ENCODE peak calls at places on chromosomes 6 and 20, in five cellular contexts. One of them, this sample, is unnamed.
A peak's percentile ranks its signal among the peaks of the same experiment; 100 is the strongest.

GRCh38 chr20:32564921-32565734 is 20.0 kb downstream of the NOL4L start:
- DNase-seq in NCI-H774: no peak
- DNase-seq in NCI-H748 treated with DMSO at 0.1 percent for 48 hours: no peak
- DNase-seq in anterior cingulate cortex: peak; percentile 17
- DNase-seq in brain microvascular endothelial cell: no peak
- DNase-seq in this sample: no peak

GRCh38 chr20:21607971-21608735 is 94.3 kb upstream of the NKX2-2 start:
- DNase-seq in NCI-H774: peak; percentile 89
- DNase-seq in NCI-H748 treated with DMSO at 0.1 percent for 48 hours: peak; percentile 62
- DNase-seq in anterior cingulate cortex: peak; percentile 85
- DNase-seq in brain microvascular endothelial cell: no peak
- DNase-seq in this sample: no peak

GRCh38 chr6:146543940-146544661 is 468 bp downstream of the RAB32 start:
- DNase-seq in NCI-H774: no peak
- DNase-seq in NCI-H748 treated with DMSO at 0.1 percent for 48 hours: no peak
- DNase-seq in brain microvascular endothelial cell: peak; percentile 37
- DNase-seq in anterior cingulate cortex: peak; percentile 41
- DNase-seq in this sample: no peak

GRCh38 chr6:53896237-53896636 is 101.4 kb downstream of the LRRC1 start:
- DNase-seq in NCI-H774: no peak
- DNase-seq in NCI-H748 treated with DMSO at 0.1 percent for 48 hours: no peak
- DNase-seq in brain microvascular endothelial cell: no peak
- DNase-seq in anterior cingulate cortex: no peak
- DNase-seq in this sample: no peak

GRCh38 chr6:24296944-24297343 is 60.9 kb downstream of the DCDC2 start:
- DNase-seq in anterior cingulate cortex: no peak
- DNase-seq in NCI-H748 treated with DMSO at 0.1 percent for 48 hours: no peak
- DNase-seq in NCI-H774: no peak
- DNase-seq in brain microvascular endothelial cell: no peak
- DNase-seq in this sample: no peak

GRCh38 chr6:2999005-2999620 is 581 bp upstream of the NQO2 start:
- DNase-seq in anterior cingulate cortex: no peak
- DNase-seq in brain microvascular endothelial cell: peak; percentile 79
- DNase-seq in NCI-H748 treated with DMSO at 0.1 percent for 48 hours: no peak
- DNase-seq in NCI-H774: no peak
- DNase-seq in this sample: peak; percentile 83

GRCh38 chr6:105015482-105015881 is 58.6 kb downstream of the LIN28B start:
- DNase-seq in NCI-H774: no peak
- DNase-seq in brain microvascular endothelial cell: no peak
- DNase-seq in NCI-H748 treated with DMSO at 0.1 percent for 48 hours: no peak
- DNase-seq in anterior cingulate cortex: no peak
- DNase-seq in this sample: no peak

GRCh38 chr6:134240664-134241431 is 77.1 kb downstream of the SGK1 start:
- DNase-seq in brain microvascular endothelial cell: no peak
- DNase-seq in anterior cingulate cortex: no peak
- DNase-seq in NCI-H748 treated with DMSO at 0.1 percent for 48 hours: no peak
- DNase-seq in NCI-H774: no peak
- DNase-seq in this sample: peak; percentile 70

GRCh38 chr6:121694389-121695185 is 259.1 kb downstream of the GJA1 start:
- DNase-seq in NCI-H774: no peak
- DNase-seq in anterior cingulate cortex: no peak
- DNase-seq in brain microvascular endothelial cell: peak; percentile 63
- DNase-seq in NCI-H748 treated with DMSO at 0.1 percent for 48 hours: no peak
- DNase-seq in this sample: no peak

GRCh38 chr6:96391776-96392175 is 129.8 kb upstream of the UFL1 start:
- DNase-seq in NCI-H774: peak; percentile 89
- DNase-seq in NCI-H748 treated with DMSO at 0.1 percent for 48 hours: peak; percentile 83
- DNase-seq in brain microvascular endothelial cell: no peak
- DNase-seq in anterior cingulate cortex: peak; percentile 53
- DNase-seq in this sample: peak; percentile 36

GRCh38 chr20:3580412-3580811 is 82.8 kb downstream of the GFRA4 start:
- DNase-seq in NCI-H748 treated with DMSO at 0.1 percent for 48 hours: no peak
- DNase-seq in anterior cingulate cortex: no peak
- DNase-seq in NCI-H774: no peak
- DNase-seq in brain microvascular endothelial cell: no peak
- DNase-seq in this sample: no peak

GRCh38 chr6:80226699-80227098 is 120.2 kb downstream of the BCKDHB start:
- DNase-seq in anterior cingulate cortex: no peak
- DNase-seq in brain microvascular endothelial cell: no peak
- DNase-seq in NCI-H774: no peak
- DNase-seq in NCI-H748 treated with DMSO at 0.1 percent for 48 hours: no peak
- DNase-seq in this sample: no peak

GRCh38 chr6:52233975-52234823 is 10.1 kb downstream of the IL17F start:
- DNase-seq in NCI-H774: no peak
- DNase-seq in NCI-H748 treated with DMSO at 0.1 percent for 48 hours: peak; percentile 61
- DNase-seq in anterior cingulate cortex: no peak
- DNase-seq in brain microvascular endothelial cell: peak; percentile 69
- DNase-seq in this sample: peak; percentile 32

GRCh38 chr20:19735446-19735845 is 22.6 kb upstream of the RIN2 start:
- DNase-seq in brain microvascular endothelial cell: peak; percentile 88
- DNase-seq in anterior cingulate cortex: peak; percentile 39
- DNase-seq in NCI-H748 treated with DMSO at 0.1 percent for 48 hours: no peak
- DNase-seq in NCI-H774: no peak
- DNase-seq in this sample: no peak

GRCh38 chr6:85429346-85429745 is 20.5 kb upstream of the NT5E start:
- DNase-seq in NCI-H748 treated with DMSO at 0.1 percent for 48 hours: no peak
- DNase-seq in NCI-H774: no peak
- DNase-seq in anterior cingulate cortex: no peak
- DNase-seq in brain microvascular endothelial cell: no peak
- DNase-seq in this sample: no peak

GRCh38 chr6:122947355-122947754 is 48.7 kb upstream of the CLVS2 start:
- DNase-seq in anterior cingulate cortex: no peak
- DNase-seq in brain microvascular endothelial cell: peak; percentile 1
- DNase-seq in NCI-H748 treated with DMSO at 0.1 percent for 48 hours: no peak
- DNase-seq in NCI-H774: no peak
- DNase-seq in this sample: no peak

GRCh38 chr6:33894438-33894837 is 90.6 kb upstream of the MLN start:
- DNase-seq in NCI-H748 treated with DMSO at 0.1 percent for 48 hours: no peak
- DNase-seq in brain microvascular endothelial cell: no peak
- DNase-seq in anterior cingulate cortex: no peak
- DNase-seq in NCI-H774: no peak
- DNase-seq in this sample: no peak

GRCh38 chr6:34246563-34247391 is 2.0 kb downstream of the SMIM29 start:
- DNase-seq in brain microvascular endothelial cell: peak; percentile 28
- DNase-seq in NCI-H774: no peak
- DNase-seq in anterior cingulate cortex: no peak
- DNase-seq in NCI-H748 treated with DMSO at 0.1 percent for 48 hours: no peak
- DNase-seq in this sample: peak; percentile 66

GRCh38 chr6:37630281-37630799 is 67.3 kb downstream of the MDGA1 start:
- DNase-seq in NCI-H748 treated with DMSO at 0.1 percent for 48 hours: no peak
- DNase-seq in NCI-H774: no peak
- DNase-seq in brain microvascular endothelial cell: peak; percentile 99
- DNase-seq in anterior cingulate cortex: no peak
- DNase-seq in this sample: no peak

GRCh38 chr20:36214684-36215256 is 21.5 kb upstream of the AAR2 start:
- DNase-seq in anterior cingulate cortex: no peak
- DNase-seq in NCI-H774: no peak
- DNase-seq in NCI-H748 treated with DMSO at 0.1 percent for 48 hours: peak; percentile 6
- DNase-seq in brain microvascular endothelial cell: no peak
- DNase-seq in this sample: no peak

GRCh38 chr6:136274062-136274461 is 15.6 kb downstream of the BCLAF1 start:
- DNase-seq in NCI-H748 treated with DMSO at 0.1 percent for 48 hours: no peak
- DNase-seq in NCI-H774: no peak
- DNase-seq in anterior cingulate cortex: no peak
- DNase-seq in brain microvascular endothelial cell: no peak
- DNase-seq in this sample: no peak

GRCh38 chr20:19453781-19454310 is 241.4 kb downstream of the SLC24A3 start:
- DNase-seq in NCI-H774: no peak
- DNase-seq in anterior cingulate cortex: no peak
- DNase-seq in brain microvascular endothelial cell: no peak
- DNase-seq in NCI-H748 treated with DMSO at 0.1 percent for 48 hours: no peak
- DNase-seq in this sample: no peak

GRCh38 chr6:152635949-152636674 is 1.1 kb downstream of the SYNE1 start:
- DNase-seq in brain microvascular endothelial cell: peak; percentile 7
- DNase-seq in anterior cingulate cortex: peak; percentile 71
- DNase-seq in NCI-H748 treated with DMSO at 0.1 percent for 48 hours: peak; percentile 26
- DNase-seq in NCI-H774: no peak
- DNase-seq in this sample: no peak

GRCh38 chr20:53884859-53885654 is 185.3 kb downstream of the BCAS1 start:
- DNase-seq in brain microvascular endothelial cell: peak; percentile 31
- DNase-seq in NCI-H774: no peak
- DNase-seq in anterior cingulate cortex: no peak
- DNase-seq in NCI-H748 treated with DMSO at 0.1 percent for 48 hours: no peak
- DNase-seq in this sample: peak; percentile 65

This sample was measured in activated naive CD8-positive, alpha-beta T cell treated with anti-CD3 and anti-CD28 coated beads for 36 hours.